ENCODE peak calls at places on chromosomes 11 and 22, in ten cellular contexts. One of them, this sample, is unnamed.

GRCh38 chr22:26471522-26471921 is 12.1 kb downstream of the HPS4 start:
- DNase-seq in A549: peak; percentile 76
- DNase-seq in retinal pigment epithelial cell: peak; percentile 94
- DNase-seq in iris pigment epithelial cell: peak; percentile 79
- DNase-seq in amniotic stem cell: no peak
- DNase-seq in neural progenitor cell: no peak
- DNase-seq in sciatic nerve: no peak
- DNase-seq in lower lobe of right lung: no peak
- DNase-seq in NCI-H2081: no peak
- DNase-seq in EH: peak; percentile 90
- DNase-seq in this sample: peak; percentile 44

GRCh38 chr22:36201630-36202312 is at the start of gene APOL4:
- DNase-seq in neural progenitor cell: no peak
- DNase-seq in NCI-H2081: peak; percentile 13
- DNase-seq in A549: no peak
- DNase-seq in retinal pigment epithelial cell: no peak
- DNase-seq in EH: peak; percentile 34
- DNase-seq in lower lobe of right lung: peak; percentile 82
- DNase-seq in amniotic stem cell: no peak
- DNase-seq in iris pigment epithelial cell: no peak
- DNase-seq in sciatic nerve: peak; percentile 88
- DNase-seq in this sample: peak; percentile 70

GRCh38 chr22:29625090-29625825 is 21.8 kb downstream of the NF2 start:
- DNase-seq in iris pigment epithelial cell: peak; percentile 86
- DNase-seq in A549: peak; percentile 69
- DNase-seq in retinal pigment epithelial cell: no peak
- DNase-seq in NCI-H2081: peak; percentile 45
- DNase-seq in sciatic nerve: peak; percentile 65
- DNase-seq in neural progenitor cell: peak; percentile 62
- DNase-seq in amniotic stem cell: peak; percentile 60
- DNase-seq in lower lobe of right lung: peak; percentile 62
- DNase-seq in EH: peak; percentile 88
- DNase-seq in this sample: peak; percentile 60

GRCh38 chr22:31870890-31871289 is 73.4 kb upstream of the YWHAH start:
- DNase-seq in EH: peak; percentile 91
- DNase-seq in NCI-H2081: peak; percentile 1
- DNase-seq in neural progenitor cell: no peak
- DNase-seq in sciatic nerve: no peak
- DNase-seq in retinal pigment epithelial cell: no peak
- DNase-seq in lower lobe of right lung: no peak
- DNase-seq in iris pigment epithelial cell: peak; percentile 90
- DNase-seq in A549: peak; percentile 74
- DNase-seq in amniotic stem cell: peak; percentile 21
- DNase-seq in this sample: no peak

GRCh38 chr11:109972181-109972715 is 120.9 kb upstream of the ZC3H12C start:
- DNase-seq in iris pigment epithelial cell: no peak
- DNase-seq in EH: peak; percentile 28
- DNase-seq in lower lobe of right lung: no peak
- DNase-seq in sciatic nerve: no peak
- DNase-seq in retinal pigment epithelial cell: no peak
- DNase-seq in A549: no peak
- DNase-seq in NCI-H2081: no peak
- DNase-seq in neural progenitor cell: no peak
- DNase-seq in amniotic stem cell: no peak
- DNase-seq in this sample: no peak

GRCh38 chr22:25848954-25849353 is 107.0 kb downstream of the MYO18B start:
- DNase-seq in iris pigment epithelial cell: no peak
- DNase-seq in NCI-H2081: no peak
- DNase-seq in lower lobe of right lung: no peak
- DNase-seq in retinal pigment epithelial cell: no peak
- DNase-seq in A549: no peak
- DNase-seq in sciatic nerve: no peak
- DNase-seq in EH: no peak
- DNase-seq in neural progenitor cell: no peak
- DNase-seq in amniotic stem cell: no peak
- DNase-seq in this sample: no peak

GRCh38 chr11:112785104-112785503 is 176.1 kb upstream of the NCAM1 start:
- DNase-seq in lower lobe of right lung: no peak
- DNase-seq in neural progenitor cell: no peak
- DNase-seq in EH: peak; percentile 9
- DNase-seq in iris pigment epithelial cell: no peak
- DNase-seq in amniotic stem cell: no peak
- DNase-seq in retinal pigment epithelial cell: no peak
- DNase-seq in sciatic nerve: no peak
- DNase-seq in NCI-H2081: no peak
- DNase-seq in A549: no peak
- DNase-seq in this sample: no peak

GRCh38 chr11:102428696-102429095 is 23.9 kb downstream of the TMEM123 start:
- DNase-seq in sciatic nerve: no peak
- DNase-seq in NCI-H2081: no peak
- DNase-seq in amniotic stem cell: no peak
- DNase-seq in retinal pigment epithelial cell: no peak
- DNase-seq in A549: no peak
- DNase-seq in neural progenitor cell: no peak
- DNase-seq in lower lobe of right lung: no peak
- DNase-seq in iris pigment epithelial cell: no peak
- DNase-seq in EH: no peak
- DNase-seq in this sample: no peak

GRCh38 chr22:36982136-36982535 is 37.1 kb downstream of the TST start:
- DNase-seq in amniotic stem cell: no peak
- DNase-seq in A549: no peak
- DNase-seq in NCI-H2081: no peak
- DNase-seq in EH: no peak
- DNase-seq in sciatic nerve: no peak
- DNase-seq in lower lobe of right lung: no peak
- DNase-seq in retinal pigment epithelial cell: no peak
- DNase-seq in neural progenitor cell: peak; percentile 23
- DNase-seq in iris pigment epithelial cell: no peak
- DNase-seq in this sample: no peak

GRCh38 chr22:46866591-46866990 is 104.1 kb downstream of the TBC1D22A start:
- DNase-seq in neural progenitor cell: no peak
- DNase-seq in NCI-H2081: no peak
- DNase-seq in lower lobe of right lung: no peak
- DNase-seq in amniotic stem cell: peak; percentile 51
- DNase-seq in retinal pigment epithelial cell: no peak
- DNase-seq in EH: peak; percentile 94
- DNase-seq in A549: no peak
- DNase-seq in sciatic nerve: no peak
- DNase-seq in iris pigment epithelial cell: peak; percentile 89
- DNase-seq in this sample: no peak

GRCh38 chr11:114284021-114284420 is 12.2 kb upstream of the NNMT start:
- DNase-seq in EH: no peak
- DNase-seq in iris pigment epithelial cell: no peak
- DNase-seq in neural progenitor cell: no peak
- DNase-seq in NCI-H2081: peak; percentile 91
- DNase-seq in sciatic nerve: no peak
- DNase-seq in A549: no peak
- DNase-seq in retinal pigment epithelial cell: no peak
- DNase-seq in lower lobe of right lung: no peak
- DNase-seq in amniotic stem cell: no peak
- DNase-seq in this sample: no peak

GRCh38 chr22:29313126-29314071 is 2.1 kb downstream of the RASL10A start:
- DNase-seq in EH: no peak
- DNase-seq in retinal pigment epithelial cell: no peak
- DNase-seq in amniotic stem cell: no peak
- DNase-seq in NCI-H2081: no peak
- DNase-seq in A549: peak; percentile 70
- DNase-seq in lower lobe of right lung: peak; percentile 60
- DNase-seq in iris pigment epithelial cell: peak; percentile 45
- DNase-seq in sciatic nerve: peak; percentile 63
- DNase-seq in neural progenitor cell: peak; percentile 68
- DNase-seq in this sample: no peak

GRCh38 chr11:39678996-39679395 is 1780.5 kb downstream of the LRRC4C start:
- DNase-seq in amniotic stem cell: no peak
- DNase-seq in retinal pigment epithelial cell: peak; percentile 26
- DNase-seq in sciatic nerve: no peak
- DNase-seq in lower lobe of right lung: no peak
- DNase-seq in A549: no peak
- DNase-seq in NCI-H2081: no peak
- DNase-seq in neural progenitor cell: no peak
- DNase-seq in iris pigment epithelial cell: no peak
- DNase-seq in EH: no peak
- DNase-seq in this sample: no peak

GRCh38 chr11:125088576-125089455 is 22.6 kb downstream of the TMEM218 start:
- DNase-seq in NCI-H2081: no peak
- DNase-seq in retinal pigment epithelial cell: no peak
- DNase-seq in amniotic stem cell: no peak
- DNase-seq in neural progenitor cell: no peak
- DNase-seq in EH: no peak
- DNase-seq in iris pigment epithelial cell: no peak
- DNase-seq in sciatic nerve: no peak
- DNase-seq in A549: no peak
- DNase-seq in lower lobe of right lung: no peak
- DNase-seq in this sample: no peak

GRCh38 chr11:9203715-9204311 is 61.3 kb downstream of the DENND5A start:
- DNase-seq in NCI-H2081: no peak
- DNase-seq in EH: no peak
- DNase-seq in amniotic stem cell: no peak
- DNase-seq in sciatic nerve: no peak
- DNase-seq in lower lobe of right lung: no peak
- DNase-seq in retinal pigment epithelial cell: no peak
- DNase-seq in A549: peak; percentile 14
- DNase-seq in neural progenitor cell: peak; percentile 47
- DNase-seq in iris pigment epithelial cell: no peak
- DNase-seq in this sample: no peak

GRCh38 chr11:569273-569885 is 6.9 kb upstream of the PHRF1 start:
- DNase-seq in neural progenitor cell: peak; percentile 56
- DNase-seq in retinal pigment epithelial cell: no peak
- DNase-seq in sciatic nerve: no peak
- DNase-seq in iris pigment epithelial cell: no peak
- DNase-seq in EH: no peak
- DNase-seq in lower lobe of right lung: no peak
- DNase-seq in NCI-H2081: no peak
- DNase-seq in amniotic stem cell: no peak
- DNase-seq in A549: no peak
- DNase-seq in this sample: peak; percentile 49

GRCh38 chr22:36386351-36386899 is 1.3 kb downstream of the MYH9 start:
- DNase-seq in iris pigment epithelial cell: peak; percentile 61
- DNase-seq in NCI-H2081: peak; percentile 73
- DNase-seq in A549: peak; percentile 43
- DNase-seq in EH: no peak
- DNase-seq in neural progenitor cell: peak; percentile 79
- DNase-seq in sciatic nerve: no peak
- DNase-seq in lower lobe of right lung: peak; percentile 66
- DNase-seq in amniotic stem cell: no peak
- DNase-seq in retinal pigment epithelial cell: no peak
- DNase-seq in this sample: no peak

GRCh38 chr11:72189448-72190250 is 2.3 kb upstream of the FOLR1 start:
- DNase-seq in lower lobe of right lung: peak; percentile 61
- DNase-seq in NCI-H2081: peak; percentile 79
- DNase-seq in retinal pigment epithelial cell: no peak
- DNase-seq in A549: no peak
- DNase-seq in sciatic nerve: no peak
- DNase-seq in iris pigment epithelial cell: no peak
- DNase-seq in neural progenitor cell: peak; percentile 14
- DNase-seq in amniotic stem cell: no peak
- DNase-seq in EH: peak; percentile 38
- DNase-seq in this sample: no peak

GRCh38 chr11:103850419-103851165 is 185.8 kb upstream of the DDI1 start:
- DNase-seq in iris pigment epithelial cell: no peak
- DNase-seq in neural progenitor cell: no peak
- DNase-seq in A549: no peak
- DNase-seq in retinal pigment epithelial cell: no peak
- DNase-seq in amniotic stem cell: no peak
- DNase-seq in lower lobe of right lung: no peak
- DNase-seq in NCI-H2081: no peak
- DNase-seq in sciatic nerve: no peak
- DNase-seq in EH: no peak
- DNase-seq in this sample: no peak

GRCh38 chr22:21931056-21931455 is 21.6 kb downstream of the PPM1F start:
- DNase-seq in sciatic nerve: no peak
- DNase-seq in EH: no peak
- DNase-seq in iris pigment epithelial cell: no peak
- DNase-seq in lower lobe of right lung: no peak
- DNase-seq in amniotic stem cell: no peak
- DNase-seq in A549: no peak
- DNase-seq in neural progenitor cell: no peak
- DNase-seq in retinal pigment epithelial cell: no peak
- DNase-seq in NCI-H2081: no peak
- DNase-seq in this sample: no peak

GRCh38 chr11:2847511-2847910 is 38.1 kb downstream of the CDKN1C start:
- DNase-seq in amniotic stem cell: no peak
- DNase-seq in NCI-H2081: peak; percentile 67
- DNase-seq in neural progenitor cell: no peak
- DNase-seq in EH: no peak
- DNase-seq in retinal pigment epithelial cell: no peak
- DNase-seq in sciatic nerve: no peak
- DNase-seq in A549: no peak
- DNase-seq in iris pigment epithelial cell: no peak
- DNase-seq in lower lobe of right lung: no peak
- DNase-seq in this sample: no peak

GRCh38 chr11:12775955-12776354 is 101.7 kb downstream of the TEAD1 start:
- DNase-seq in neural progenitor cell: no peak
- DNase-seq in A549: no peak
- DNase-seq in NCI-H2081: no peak
- DNase-seq in EH: no peak
- DNase-seq in sciatic nerve: no peak
- DNase-seq in amniotic stem cell: no peak
- DNase-seq in lower lobe of right lung: no peak
- DNase-seq in iris pigment epithelial cell: no peak
- DNase-seq in retinal pigment epithelial cell: no peak
- DNase-seq in this sample: no peak

GRCh38 chr22:17700778-17701177 is 62.2 kb downstream of the BCL2L13 start:
- DNase-seq in sciatic nerve: no peak
- DNase-seq in neural progenitor cell: no peak
- DNase-seq in lower lobe of right lung: no peak
- DNase-seq in amniotic stem cell: no peak
- DNase-seq in iris pigment epithelial cell: peak; percentile 32
- DNase-seq in NCI-H2081: no peak
- DNase-seq in EH: no peak
- DNase-seq in retinal pigment epithelial cell: no peak
- DNase-seq in A549: no peak
- DNase-seq in this sample: no peak

GRCh38 chr11:34331329-34331728 is 26.5 kb downstream of the ABTB2 start:
- DNase-seq in NCI-H2081: peak; percentile 97
- DNase-seq in retinal pigment epithelial cell: no peak
- DNase-seq in sciatic nerve: no peak
- DNase-seq in iris pigment epithelial cell: peak; percentile 47
- DNase-seq in EH: peak; percentile 91
- DNase-seq in A549: peak; percentile 64
- DNase-seq in neural progenitor cell: no peak
- DNase-seq in lower lobe of right lung: no peak
- DNase-seq in amniotic stem cell: no peak
- DNase-seq in this sample: no peak

GRCh38 chr11:23765862-23766261 is 731.0 kb upstream of the LUZP2 start:
- DNase-seq in sciatic nerve: no peak
- DNase-seq in EH: peak; percentile 55
- DNase-seq in lower lobe of right lung: no peak
- DNase-seq in retinal pigment epithelial cell: no peak
- DNase-seq in neural progenitor cell: no peak
- DNase-seq in amniotic stem cell: no peak
- DNase-seq in iris pigment epithelial cell: peak; percentile 80
- DNase-seq in NCI-H2081: no peak
- DNase-seq in A549: no peak
- DNase-seq in this sample: no peak

GRCh38 chr22:33427461-33427860 is 369.3 kb upstream of the SYN3 start:
- DNase-seq in EH: no peak
- DNase-seq in retinal pigment epithelial cell: no peak
- DNase-seq in amniotic stem cell: no peak
- DNase-seq in neural progenitor cell: no peak
- DNase-seq in A549: no peak
- DNase-seq in NCI-H2081: no peak
- DNase-seq in sciatic nerve: no peak
- DNase-seq in iris pigment epithelial cell: no peak
- DNase-seq in lower lobe of right lung: no peak
- DNase-seq in this sample: no peak

GRCh38 chr11:121687961-121688566 is 235.3 kb upstream of the SORL1-AS1 start:
- DNase-seq in neural progenitor cell: peak; percentile 26
- DNase-seq in retinal pigment epithelial cell: no peak
- DNase-seq in A549: no peak
- DNase-seq in amniotic stem cell: peak; percentile 34
- DNase-seq in EH: peak; percentile 68
- DNase-seq in lower lobe of right lung: no peak
- DNase-seq in NCI-H2081: peak; percentile 81
- DNase-seq in sciatic nerve: no peak
- DNase-seq in iris pigment epithelial cell: peak; percentile 82
- DNase-seq in this sample: no peak

GRCh38 chr11:5178046-5178837 is 22.2 kb downstream of the OR51V1 start:
- DNase-seq in iris pigment epithelial cell: no peak
- DNase-seq in neural progenitor cell: no peak
- DNase-seq in EH: no peak
- DNase-seq in NCI-H2081: no peak
- DNase-seq in lower lobe of right lung: no peak
- DNase-seq in amniotic stem cell: no peak
- DNase-seq in sciatic nerve: no peak
- DNase-seq in A549: no peak
- DNase-seq in retinal pigment epithelial cell: no peak
- DNase-seq in this sample: no peak